ENCODE peak calls at places on chromosomes 4 and X, in five cellular contexts. B, I, R, A and T are unnamed samples.

GRCh38 chr4:151250706-151251105 is 26.3 kb upstream of the PRSS48 start:
- DNase-seq in B (no peak), I (no peak), R (no peak), A (no peak), T (no peak)

GRCh38 chrX:64894454-64895038 is 81.7 kb downstream of the ZC4H2 start:
- DNase-seq in B (peak), I (no peak), R (no peak), A (peak), T (no peak)

GRCh38 chr4:3612275-3612674 is 80.1 kb upstream of the LRPAP1 start:
- DNase-seq in B (no peak), I (no peak), R (no peak), A (no peak), T (no peak)

GRCh38 chr4:22454955-22455354 is 60.9 kb downstream of the ADGRA3 start:
- DNase-seq in B (no peak), I (no peak), R (no peak), A (no peak), T (peak)

GRCh38 chrX:106170318-106170717 is 2.2 kb downstream of the PWWP3B start:
- DNase-seq in B (no peak), I (no peak), R (no peak), A (peak), T (no peak)

GRCh38 chrX:40167240-40168182 is 69.8 kb upstream of the BCOR start:
- DNase-seq in B (no peak), I (peak), R (peak), A (peak), T (no peak)

GRCh38 chrX:41824551-41824950 is 98.8 kb downstream of the CASK start:
- DNase-seq in B (no peak), I (no peak), R (no peak), A (peak), T (no peak)

GRCh38 chr4:150229538-150229937 is 151.3 kb downstream of the DCLK2 start:
- DNase-seq in B (no peak), I (no peak), R (no peak), A (no peak), T (no peak)